ENCODE peak calls at places on chromosomes 7 and 10, in five cellular contexts. M, D, X, W and S are unnamed samples. For H3K4me1, the result is how much of the 10 kb centered on the place peaks cover.

GRCh38 chr10:101829561-101830315 is 11.5 kb upstream of the OGA start:
- DNase-seq in W (peak), X (peak), D (no peak), M (no peak), S (peak)

GRCh38 chr7:80821781-80822180 is 97.1 kb downstream of the SEMA3C start:
- DNase-seq in X (no peak), W (no peak), M (no peak), D (no peak), S (no peak)

GRCh38 chr10:67790534-67791408 is 47.2 kb downstream of the DNAJC12 start:
- DNase-seq in D (peak), W (no peak), X (no peak), M (peak), S (no peak)

GRCh38 chr10:18351426-18351825 is 211.2 kb downstream of the CACNB2 start:
- DNase-seq in X (no peak), M (no peak), W (no peak), D (no peak), S (no peak)

GRCh38 chr7:120961638-120962173 is 11.1 kb downstream of the ING3 start:
- DNase-seq in X (no peak), W (no peak), D (no peak), M (no peak), S (no peak)

GRCh38 chr10:120729508-120729907 is 121.7 kb upstream of the WDR11 start:
- DNase-seq in X (no peak), D (no peak), W (no peak), M (no peak), S (no peak)

GRCh38 chr7:28296571-28297483 is 115.5 kb upstream of the CREB5 start:
- DNase-seq in X (no peak), D (peak), M (peak), W (no peak), S (no peak)

GRCh38 chr10:99457808-99458207 is 27.4 kb upstream of the GOT1 start:
- DNase-seq in W (no peak), X (no peak), D (no peak), M (no peak), S (no peak)

GRCh38 chr7:875476-876076 is 778 bp upstream of the GET4 start:
- DNase-seq in M (no peak), W (no peak), D (no peak), X (no peak), S (no peak)

GRCh38 chr10:110774069-110775021 is 97.4 kb upstream of the PDCD4 start:
- DNase-seq in W (no peak), M (peak), X (no peak), D (peak), S (no peak)

GRCh38 chr7:90931996-90932912 is 332.0 kb upstream of the FZD1 start:
- DNase-seq in M (no peak), W (no peak), D (no peak), X (no peak), S (no peak)

GRCh38 chr7:24549961-24550360 is 23.3 kb upstream of the PALS2 start:
- DNase-seq in D (no peak), M (no peak), W (no peak), X (no peak), S (no peak)

GRCh38 chr10:69839696-69840345 is 38.1 kb downstream of the COL13A1 start:
- DNase-seq in W (no peak), M (no peak), X (no peak), D (no peak), S (peak)

GRCh38 chr7:77239471-77239870 is 39.9 kb upstream of the FGL2 start:
- DNase-seq in X (no peak), M (no peak), W (no peak), D (no peak), S (no peak)

GRCh38 chr10:109429956-109430760 is 493.2 kb downstream of the XPNPEP1 start:
- DNase-seq in D (no peak), X (no peak), M (no peak), W (no peak), S (no peak)

GRCh38 chr10:120746016-120746755 is 105.0 kb upstream of the WDR11 start:
- DNase-seq in M (no peak), D (no peak), X (no peak), W (no peak), S (no peak)

GRCh38 chr10:25504306-25504705 is 329.5 kb downstream of the GPR158 start:
- DNase-seq in D (no peak), W (no peak), X (no peak), M (no peak), S (no peak)

GRCh38 chr10:34109481-34109880 is 705.6 kb downstream of the PARD3 start:
- DNase-seq in M (no peak), X (no peak), W (no peak), D (no peak), S (no peak)

GRCh38 chr10:73161079-73161478 is 6.7 kb downstream of the ECD start:
- DNase-seq in W (no peak), M (no peak), D (no peak), X (no peak), S (no peak)

GRCh38 chr10:73159038-73159648 is 8.7 kb downstream of the ECD start:
- DNase-seq in D (no peak), X (peak), W (no peak), M (peak), S (no peak)

GRCh38 chr10:73161662-73162061 is 6.1 kb downstream of the ECD start:
- DNase-seq in D (no peak), X (no peak), W (no peak), M (no peak), S (no peak)

GRCh38 chr10:73166972-73167371 is 836 bp downstream of the ECD start:
- DNase-seq in D (no peak), X (no peak), M (no peak), W (no peak), S (no peak)

GRCh38 chr10:73163096-73163495 is 4.7 kb downstream of the ECD start:
- DNase-seq in X (no peak), W (no peak), M (no peak), D (no peak), S (no peak)
- TF ChIP-seq POLR2A in X (no peak), W (no peak), M (no peak), D (no peak), S (no peak)

DNA sequence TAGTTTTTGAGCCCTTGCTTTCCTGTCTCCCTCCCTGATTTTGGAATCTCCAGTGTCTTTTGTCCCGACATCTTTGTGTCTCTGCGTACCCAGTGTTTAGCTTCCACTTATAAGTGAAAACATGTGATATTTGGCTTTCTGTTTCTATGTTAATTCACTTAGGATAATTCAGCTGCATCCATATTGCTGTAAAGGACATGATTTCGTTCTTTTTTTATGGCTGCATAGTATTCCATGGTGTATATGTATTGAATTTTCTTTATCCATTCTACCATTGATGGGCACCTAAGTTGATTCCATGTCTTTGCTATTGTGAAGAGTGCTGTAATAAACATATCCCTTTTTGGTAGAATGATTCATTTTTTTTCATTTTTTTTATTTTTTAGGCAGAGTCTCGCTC is 48.3 kb downstream of the ADK start:
- DNase-seq in M (no peak), D (no peak), X (no peak), W (no peak), S (no peak)
- TF ChIP-seq CTCF in M (no peak), D (no peak), X (no peak), W (no peak), S (no peak)

GRCh38 chr7:2759736-2760097 is 71.7 kb downstream of the AMZ1 start:
- DNase-seq in M (no peak), D (no peak), X (no peak), W (no peak), S (no peak)
- H3K4me1 ChIP-seq in M (under half), D (under half), X (under half), W (under half), S (under half)

GRCh38 chr10:92972066-92972870 is 88.3 kb upstream of the CYP26C1 start:
- DNase-seq in M (peak), W (peak), X (no peak), D (peak), S (no peak)
- TF ChIP-seq POLR2A in M (no peak), W (no peak), X (no peak), D (no peak), S (no peak)